ENCODE peak calls at places on chromosomes 16 and 17, in nine cellular contexts. M, B, A, Y, G, X, J, E and W are unnamed samples.

GRCh38 chr17:80780381-80781187 is 211.1 kb upstream of the CHMP6 start:
- DNase-seq in G (peak; percentile 95), X (no peak), B (peak; percentile 36), A (no peak), J (no peak), M (no peak), Y (peak; percentile 45), E (no peak), W (no peak)

GRCh38 chr17:38578641-38579480 is 26.9 kb downstream of the SRCIN1 start:
- DNase-seq in B (no peak), E (peak; percentile 64), J (peak; percentile 82), A (no peak), M (no peak), X (no peak), Y (peak; percentile 60), G (no peak), W (no peak)

GRCh38 chr17:19409509-19409908 is 1.5 kb upstream of the RNF112 start:
- DNase-seq in G (no peak), Y (no peak), B (no peak), A (peak; percentile 58), E (no peak), J (no peak), X (peak; percentile 74), M (no peak), W (no peak)

GRCh38 chr17:3666516-3666915 is 1.9 kb downstream of the TAX1BP3 start:
- DNase-seq in G (no peak), M (no peak), Y (no peak), B (no peak), X (no peak), A (no peak), E (no peak), J (no peak), W (no peak)

GRCh38 chr17:8451937-8452614 is 16.4 kb downstream of the NDEL1 start:
- DNase-seq in B (no peak), A (no peak), X (no peak), E (no peak), M (no peak), J (no peak), Y (no peak), G (no peak), W (no peak)

GRCh38 chr17:81712468-81713003 is 452 bp downstream of the SLC25A10 start:
- DNase-seq in B (no peak), J (no peak), M (peak; percentile 79), X (no peak), Y (peak; percentile 60), G (peak; percentile 62), E (peak; percentile 55), A (peak; percentile 22), W (no peak)

GRCh38 chr17:9969301-9969935 is 64.3 kb upstream of the RCVRN start:
- DNase-seq in Y (no peak), E (no peak), G (no peak), M (no peak), J (no peak), A (no peak), B (no peak), X (no peak), W (no peak)

GRCh38 chr16:4477966-4478365 is 1.8 kb downstream of the HMOX2 start:
- DNase-seq in A (peak; percentile 53), G (peak; percentile 33), J (no peak), E (no peak), Y (peak; percentile 47), M (no peak), X (no peak), B (peak; percentile 17), W (no peak)

GRCh38 chr17:4533522-4534502 is 21.4 kb downstream of the MYBBP1A start:
- DNase-seq in X (no peak), M (no peak), G (no peak), J (peak; percentile 72), Y (peak; percentile 66), B (no peak), A (no peak), E (no peak), W (no peak)

GRCh38 chr17:82465023-82465603 is 6.6 kb downstream of the NARF start:
- DNase-seq in X (no peak), G (no peak), E (no peak), M (no peak), A (no peak), J (no peak), B (no peak), Y (no peak), W (no peak)

GRCh38 chr17:17395246-17395802 is 81.5 kb upstream of the MED9 start:
- DNase-seq in E (no peak), Y (no peak), X (no peak), J (no peak), G (no peak), B (no peak), M (no peak), A (no peak), W (no peak)

GRCh38 chr17:51672058-51672457 is 411.7 kb downstream of the UTP18 start:
- DNase-seq in G (no peak), Y (no peak), X (no peak), J (no peak), M (no peak), E (no peak), B (no peak), A (no peak), W (no peak)

GRCh38 chr17:22514315-22514714 is 822.0 kb downstream of the KCNJ18 start:
- DNase-seq in J (no peak), M (no peak), Y (no peak), X (no peak), E (no peak), G (no peak), A (no peak), B (no peak), W (no peak)

DNA sequence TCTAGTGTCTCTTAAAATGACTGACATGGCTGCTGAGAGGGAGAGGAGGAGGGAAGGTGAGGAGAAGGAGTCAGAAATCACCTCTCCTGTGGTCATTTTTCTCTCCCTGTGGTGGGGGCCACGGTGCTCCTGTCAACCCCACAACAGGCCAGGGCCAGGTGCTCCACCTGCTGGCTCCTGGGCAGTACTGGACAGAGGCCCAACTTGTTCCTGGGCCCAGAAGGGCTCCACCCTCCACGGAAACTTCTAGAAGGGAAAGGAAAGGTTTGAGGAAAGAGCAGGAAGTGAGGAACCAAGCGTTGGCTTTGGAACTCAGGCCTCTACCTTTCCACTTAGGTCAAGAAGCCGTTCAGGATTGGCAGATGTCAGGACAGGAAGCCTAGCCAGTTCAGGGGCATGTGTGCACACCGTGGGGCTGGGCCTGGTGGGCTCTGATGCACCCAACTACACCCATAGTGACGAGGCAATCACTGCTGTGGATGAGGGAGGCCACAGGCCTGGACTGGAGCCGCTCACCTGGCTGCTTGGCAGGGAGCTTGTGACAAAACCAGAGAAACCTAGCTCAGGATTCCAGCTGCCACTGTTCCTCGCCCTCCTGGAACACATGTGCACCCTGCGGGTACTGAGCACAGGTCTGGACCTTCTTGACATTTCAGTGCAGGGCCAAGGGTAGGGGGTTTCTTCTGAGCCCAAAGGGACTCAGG is 36.1 kb downstream of the WNT3 start:
- DNase-seq in B (no peak), E (peak; percentile 38), X (no peak), M (peak; percentile 82), A (no peak), Y (peak; percentile 62), G (peak; percentile 77), J (no peak), W (no peak)
- TF ChIP-seq CTCF in B (peak; percentile 32), E (peak; percentile 49), X (peak; percentile 60), M (peak; percentile 95), A (peak; percentile 47), Y (peak; percentile 69), G (peak; percentile 80), J (peak; percentile 46), W (peak; percentile 31)

DNA sequence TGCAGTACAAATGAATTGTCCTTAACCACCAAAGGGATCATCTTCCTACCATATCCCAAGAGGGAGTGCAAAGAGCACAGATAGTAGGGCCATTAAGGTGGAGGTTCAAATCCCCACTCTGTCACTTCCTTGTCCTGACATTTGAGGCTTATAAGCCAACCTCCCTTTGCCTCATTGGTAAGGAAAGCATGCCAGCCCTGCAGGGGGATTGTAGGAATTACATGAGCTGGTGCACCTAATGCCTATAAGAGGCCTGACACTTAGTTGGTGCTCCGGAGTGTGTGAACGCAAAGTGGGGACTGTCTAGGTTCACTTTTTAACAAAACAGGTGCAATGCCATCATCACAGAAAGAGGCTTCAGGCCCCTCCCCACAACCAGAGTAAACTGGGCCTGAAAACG is 374.4 kb downstream of the SNX29 start:
- DNase-seq in Y (peak; percentile 20), J (no peak), G (no peak), M (no peak), X (no peak), E (no peak), A (no peak), B (no peak), W (no peak)
- TF ChIP-seq CTCF in Y (peak; percentile 30), J (no peak), G (no peak), M (no peak), X (no peak), E (no peak), A (no peak), B (no peak), W (no peak)

GRCh38 chr17:50076591-50077235 is 18.4 kb upstream of the PDK2 start:
- DNase-seq in G (no peak), Y (peak; percentile 58), B (no peak), M (no peak), A (no peak), J (peak; percentile 81), X (no peak), E (peak; percentile 65), W (no peak)
- TF ChIP-seq CTCF in G (no peak), Y (no peak), B (no peak), M (no peak), A (no peak), J (no peak), X (no peak), E (no peak), W (no peak)

GRCh38 chr16:67442581-67443255 is 11.8 kb downstream of the HSD11B2 start:
- DNase-seq in X (no peak), Y (no peak), E (no peak), M (no peak), J (no peak), B (no peak), A (no peak), G (no peak), W (no peak)

GRCh38 chr16:67443299-67443698 is 12.4 kb downstream of the HSD11B2 start:
- DNase-seq in J (no peak), M (no peak), X (no peak), A (peak; percentile 81), G (no peak), E (no peak), B (no peak), Y (no peak), W (no peak)

GRCh38 chr16:67441289-67441753 is 10.4 kb downstream of the HSD11B2 start:
- DNase-seq in G (no peak), X (no peak), J (peak; percentile 88), Y (no peak), M (no peak), A (no peak), B (no peak), E (no peak), W (no peak)

GRCh38 chr16:67444259-67445125 is 13.6 kb downstream of the HSD11B2 start:
- DNase-seq in M (peak; percentile 34), G (no peak), B (no peak), J (peak; percentile 38), E (no peak), X (no peak), A (no peak), Y (no peak), W (no peak)

DNA sequence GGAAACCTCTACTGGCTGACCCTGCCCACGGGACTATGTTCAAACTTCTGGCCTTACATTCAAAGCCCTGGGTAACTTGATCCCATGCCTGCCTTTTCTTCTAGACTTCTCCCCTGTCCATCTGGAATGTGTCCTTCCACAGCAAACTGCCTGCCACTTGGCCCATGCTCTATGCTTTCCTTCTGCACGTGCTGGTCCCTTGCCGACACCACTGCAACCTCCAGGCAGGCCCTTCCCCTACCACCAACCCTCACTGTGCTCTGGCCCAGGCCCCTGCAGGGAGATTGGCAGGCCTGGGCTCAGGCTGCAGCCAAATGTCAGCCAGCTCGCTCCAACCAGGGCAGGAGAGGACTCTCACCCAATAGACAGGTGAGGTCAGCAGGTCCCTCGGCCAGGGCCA is 11.0 kb downstream of the HSD11B2 start:
- DNase-seq in G (no peak), X (no peak), Y (no peak), E (no peak), M (no peak), B (no peak), J (peak; percentile 55), A (no peak), W (no peak)
- TF ChIP-seq CTCF in G (no peak), X (no peak), Y (no peak), E (no peak), M (no peak), B (no peak), J (no peak), A (no peak), W (no peak)